ENCODE peak calls at places on chromosomes 11 and 22, in four cellular contexts. B is HL-60, V is GM12878, I is K562. O is an unnamed sample.

GRCh38 chr11:120212259-120212888 is 1.5 kb downstream of the OAF start:
- DNase-seq in B (no peak), V (no peak), I (peak), O (no peak)

GRCh38 chr11:7793233-7793632 is 3.5 kb downstream of the OR5P2 start:
- DNase-seq in I (no peak), V (no peak), B (no peak), O (no peak)

GRCh38 chr22:49992921-49993648 is 19.5 kb downstream of the IL17REL start:
- DNase-seq in B (no peak), I (peak), V (no peak), O (peak)

GRCh38 chr22:28570697-28571373 is 108.8 kb downstream of the TTC28 start:
- DNase-seq in V (no peak), I (no peak), B (no peak), O (no peak)

GRCh38 chr11:2295971-2296912 is 5.5 kb downstream of the C11orf21 start:
- DNase-seq in B (no peak), I (no peak), V (no peak), O (no peak)

GRCh38 chr22:25494774-25495173 is 69.7 kb upstream of the GRK3 start:
- DNase-seq in I (no peak), V (peak), B (no peak), O (peak)

GRCh38 chr22:44383071-44383575 is 70.4 kb upstream of the SHISAL1 start:
- DNase-seq in I (no peak), V (no peak), B (no peak), O (no peak)

GRCh38 chr11:67302571-67303131 is 679 bp upstream of the SSH3 start:
- DNase-seq in V (no peak), B (peak), I (no peak), O (no peak)

GRCh38 chr11:45204761-45205160 is 58.3 kb downstream of the PRDM11 start:
- DNase-seq in V (no peak), I (peak), B (no peak), O (no peak)

GRCh38 chr11:1303196-1303821 is 6.1 kb downstream of the TOLLIP start:
- DNase-seq in V (no peak), B (peak), I (no peak), O (no peak)

GRCh38 chr11:77125191-77125590 is 2.9 kb upstream of the MYO7A start:
- DNase-seq in V (no peak), I (no peak), B (no peak), O (no peak)

GRCh38 chr11:120184371-120184945 is 26.4 kb upstream of the OAF start:
- DNase-seq in I (no peak), V (no peak), B (no peak), O (no peak)

GRCh38 chr11:62882428-62882742 is 1.7 kb downstream of the SLC3A2 start:
- DNase-seq in V (no peak), B (no peak), I (no peak), O (no peak)

GRCh38 chr22:20656902-20657836 is 116.7 kb upstream of the SERPIND1 start:
- DNase-seq in I (peak), B (no peak), V (no peak), O (no peak)

GRCh38 chr11:33413296-33413695 is 156.1 kb downstream of the HIPK3 start:
- DNase-seq in I (no peak), B (no peak), V (no peak), O (no peak)

GRCh38 chr11:103959279-103959930 is 77.0 kb upstream of the DDI1 start:
- DNase-seq in V (peak), I (no peak), B (no peak), O (no peak)

GRCh38 chr22:21819183-21819770 is 48.2 kb downstream of the MAPK1 start:
- DNase-seq in I (no peak), B (no peak), V (no peak), O (no peak)

GRCh38 chr11:58428021-58428420 is at the start of gene OR5B2:
- DNase-seq in V (no peak), B (no peak), I (no peak), O (no peak)

GRCh38 chr11:70735976-70736375 is 337.6 kb downstream of the CTTN start:
- DNase-seq in B (no peak), V (no peak), I (no peak), O (no peak)

GRCh38 chr22:44399906-44400762 is 87.4 kb upstream of the SHISAL1 start:
- DNase-seq in I (no peak), V (no peak), B (no peak), O (no peak)

GRCh38 chr11:8249482-8249881 is 14.2 kb downstream of the LMO1 start:
- DNase-seq in V (no peak), I (no peak), B (no peak), O (no peak)

GRCh38 chr11:33721291-33721840 is 14.9 kb downstream of the CD59 start:
- DNase-seq in V (no peak), B (no peak), I (no peak), O (no peak)

GRCh38 chr22:19231986-19232385 is 53.5 kb upstream of the SLC25A1 start:
- DNase-seq in I (no peak), B (no peak), V (no peak), O (no peak)

GRCh38 chr11:1827095-1827797 is 7.5 kb upstream of the SYT8 start:
- DNase-seq in I (no peak), V (no peak), B (no peak), O (no peak)

GRCh38 chr11:3217751-3218482 is 696 bp downstream of the MRGPRG start:
- DNase-seq in V (no peak), I (no peak), B (no peak), O (no peak)

GRCh38 chr11:7965386-7965785 is at the start of gene NLRP10:
- DNase-seq in V (no peak), B (no peak), I (no peak), O (no peak)

GRCh38 chr11:77094841-77095365 is 7.7 kb upstream of the OMP start:
- DNase-seq in B (no peak), I (no peak), V (no peak), O (no peak)

GRCh38 chr11:134260503-134260902 is 7.1 kb downstream of the ACAD8 start:
- DNase-seq in B (no peak), I (no peak), V (no peak), O (no peak)

GRCh38 chr11:72058416-72059034 is 21.8 kb downstream of the NUMA1 start:
- DNase-seq in V (no peak), B (no peak), I (no peak), O (no peak)

GRCh38 chr11:113563766-113564165 is 88.6 kb upstream of the DRD2 start:
- DNase-seq in B (no peak), I (no peak), V (no peak), O (no peak)

GRCh38 chr11:44032304-44033085 is 15.3 kb upstream of the ACCSL start:
- DNase-seq in I (no peak), V (no peak), B (no peak), O (no peak)

GRCh38 chr22:46289244-46289891 is 7.3 kb upstream of the GTSE1 start:
- DNase-seq in I (no peak), V (no peak), B (no peak), O (no peak)

GRCh38 chr22:50684986-50685385 is 12.4 kb downstream of the SHANK3 start:
- DNase-seq in I (no peak), V (no peak), B (no peak), O (peak)

GRCh38 chr22:46352691-46353386 is 17.3 kb downstream of the TRMU start:
- DNase-seq in I (no peak), V (no peak), B (no peak), O (no peak)

GRCh38 chr11:130808541-130808940 is 107.7 kb downstream of the SNX19 start:
- DNase-seq in B (no peak), V (no peak), I (no peak), O (no peak)

GRCh38 chr11:130804306-130805077 is 111.8 kb downstream of the SNX19 start:
- DNase-seq in B (no peak), I (no peak), V (peak), O (no peak)

GRCh38 chr11:130801287-130802146 is 114.8 kb downstream of the SNX19 start:
- DNase-seq in B (no peak), V (no peak), I (no peak), O (no peak)

GRCh38 chr11:130802567-130802966 is 113.7 kb downstream of the SNX19 start:
- DNase-seq in I (no peak), V (no peak), B (no peak), O (no peak)

GRCh38 chr11:130806746-130807145 is 109.5 kb downstream of the SNX19 start:
- DNase-seq in B (no peak), V (peak), I (no peak), O (no peak)
- TF ChIP-seq SPI1 in B (no peak), V (no peak), I (no peak), O (no peak)

DNA sequence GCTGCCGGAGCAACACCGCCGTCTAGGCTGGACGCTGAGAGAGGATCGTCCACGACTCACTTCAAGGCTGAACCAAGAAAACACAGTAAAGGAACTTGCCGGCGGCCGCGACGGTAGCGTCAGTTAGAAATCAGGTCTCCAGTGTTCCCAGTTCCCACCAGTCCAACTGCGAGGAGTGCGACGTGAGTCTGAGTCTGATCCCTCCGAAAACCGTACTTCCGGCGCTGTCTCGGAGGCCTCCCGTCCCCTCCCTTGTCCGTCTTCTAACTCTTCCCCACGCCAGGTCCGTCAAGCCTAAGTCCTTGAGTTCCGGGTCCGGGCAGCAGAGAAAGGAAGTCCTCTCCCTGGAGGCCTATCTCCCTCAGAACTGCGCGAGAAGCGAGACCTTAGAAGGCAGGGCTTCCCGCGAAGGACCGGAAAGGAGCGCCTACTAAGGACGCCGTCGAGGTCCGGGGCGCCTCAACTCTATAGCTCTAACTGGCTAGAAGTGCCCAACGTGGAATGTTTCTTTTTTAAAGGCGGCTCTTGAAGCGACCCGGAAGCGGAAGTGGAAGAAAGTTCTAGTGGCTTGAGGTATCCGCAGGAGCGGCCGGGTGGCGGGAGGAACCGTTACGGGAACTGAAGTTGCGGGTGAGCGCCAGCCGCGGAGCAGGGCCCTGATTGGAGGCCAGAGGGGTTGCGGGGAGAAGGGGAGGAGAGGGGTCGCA is at the start of the genes BANF1 and EIF1AD:
- DNase-seq in B (peak), V (peak), I (peak), O (peak)
- TF ChIP-seq POLR2AphosphoS5 in B (peak), V (peak), I (peak), O (peak)

GRCh38 chr11:132686827-132687370 is 845.4 kb downstream of the OPCML start:
- DNase-seq in I (no peak), V (no peak), B (no peak), O (no peak)

GRCh38 chr11:132685174-132685611 is 847.1 kb downstream of the OPCML start:
- DNase-seq in B (no peak), I (no peak), V (no peak), O (no peak)

GRCh38 chr11:132683602-132684001 is 848.7 kb downstream of the OPCML start:
- DNase-seq in V (no peak), B (no peak), I (no peak), O (no peak)

DNA sequence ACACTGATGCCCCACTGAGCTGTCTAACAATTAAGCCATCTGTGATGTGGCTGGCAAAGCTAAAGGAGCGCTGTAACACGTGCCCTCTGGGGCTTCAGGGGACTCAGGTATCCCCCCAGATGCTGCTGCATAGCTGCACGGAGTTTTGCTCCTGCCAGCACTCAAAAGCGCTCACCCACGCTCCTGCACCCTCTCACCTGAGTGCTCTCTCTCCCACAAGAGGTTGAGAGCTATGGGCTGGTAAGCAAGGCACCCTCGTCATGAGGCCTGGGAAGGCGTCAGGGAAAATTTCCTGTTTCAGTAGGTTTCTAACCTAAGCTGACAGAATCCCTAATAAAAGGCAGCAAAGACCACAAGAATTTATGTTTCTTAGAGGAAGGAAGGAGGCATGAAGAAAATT is 850.3 kb downstream of the OPCML start:
- DNase-seq in V (no peak), B (no peak), I (no peak), O (no peak)
- TF ChIP-seq SPI1 in V (no peak), B (no peak), I (no peak), O (no peak)

GRCh38 chr11:125076378-125076945 is 13.4 kb downstream of the SLC37A2 start:
- DNase-seq in V (no peak), I (no peak), B (no peak), O (no peak)
- TF ChIP-seq POLR2AphosphoS5 in V (no peak), I (no peak), B (no peak), O (no peak)

DNA sequence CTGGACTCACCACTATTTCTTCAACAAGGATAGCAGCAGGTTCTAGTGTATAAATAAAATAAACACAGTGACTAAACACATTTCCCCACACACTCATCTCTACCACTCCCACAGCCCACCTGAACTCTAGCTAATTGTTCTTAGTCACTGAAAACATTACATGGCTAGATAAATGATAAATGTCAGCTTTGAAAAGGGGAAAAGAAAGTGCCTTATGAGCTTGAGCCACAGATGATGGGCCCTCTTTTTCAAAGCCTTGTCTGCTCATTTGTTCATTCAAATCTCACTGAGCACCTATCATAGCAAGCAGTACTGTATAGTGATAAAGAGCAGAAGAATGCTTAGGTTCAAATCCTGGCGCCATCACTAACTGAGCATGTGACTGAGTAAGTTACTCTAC is 58.3 kb downstream of the SIK3 start:
- DNase-seq in I (no peak), B (no peak), V (no peak), O (no peak)
- TF ChIP-seq SPI1 in I (no peak), B (no peak), V (peak), O (peak)

GRCh38 chr11:83175815-83176214 is 17.7 kb upstream of the ANKRD42 start:
- DNase-seq in I (no peak), B (no peak), V (no peak), O (no peak)

GRCh38 chr11:83185767-83186166 is 7.7 kb upstream of the ANKRD42 start:
- DNase-seq in V (no peak), I (no peak), B (no peak), O (no peak)

GRCh38 chr11:83187463-83187862 is 6.0 kb upstream of the ANKRD42 start:
- DNase-seq in V (no peak), I (no peak), B (no peak), O (no peak)

DNA sequence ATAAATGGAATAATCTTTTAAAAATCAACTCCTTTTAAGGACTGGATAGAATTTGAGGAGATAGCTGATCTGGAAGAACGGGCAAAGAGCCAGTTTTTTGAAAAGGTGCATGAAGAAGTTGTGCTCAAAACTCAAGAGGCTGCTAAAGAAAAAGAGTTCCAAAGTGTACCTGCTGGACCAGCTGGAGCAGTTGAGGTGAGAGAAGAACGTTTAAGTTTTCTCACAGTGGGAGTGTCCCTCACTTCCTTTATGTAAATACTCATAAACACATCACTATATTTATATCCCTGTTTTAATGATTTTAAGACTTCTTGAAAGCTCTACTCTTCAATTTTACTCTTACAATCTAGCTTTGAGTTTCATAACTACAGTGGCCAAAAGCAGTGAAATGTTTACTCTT is 11.7 kb upstream of the ANKRD42 start:
- DNase-seq in B (no peak), V (no peak), I (no peak), O (no peak)
- TF ChIP-seq POLR2AphosphoS5 in B (no peak), V (no peak), I (no peak), O (no peak)